ENCODE peak calls at places on chromosomes 3 and 15, in seven cellular contexts. W, N, Y, S, Z, B and J are unnamed samples.

GRCh38 chr3:147392083-147392916 is 14.0 kb downstream of the ZIC4 start:
- DNase-seq in W (no peak), N (no peak), Y (no peak), S (no peak), Z (no peak), B (no peak), J (no peak)

GRCh38 chr3:130073582-130073981 is 8.0 kb upstream of the ALG1L2 start:
- DNase-seq in W (no peak), N (no peak), Y (no peak), S (no peak), Z (no peak), B (no peak), J (no peak)

GRCh38 chr3:189718215-189718614 is 87.0 kb downstream of the TP63 start:
- DNase-seq in W (no peak), N (no peak), Y (no peak), S (no peak), Z (no peak), B (no peak), J (no peak)

GRCh38 chr3:192408721-192409151 is 318.6 kb downstream of the FGF12 start:
- DNase-seq in W (no peak), N (no peak), Y (no peak), S (no peak), Z (no peak), B (peak), J (no peak)

GRCh38 chr3:150746791-150747590 is 16.0 kb downstream of the SIAH2 start:
- DNase-seq in W (no peak), N (no peak), Y (no peak), S (no peak), Z (no peak), B (no peak), J (no peak)

GRCh38 chr3:98733055-98733777 is 29.9 kb upstream of the ST3GAL6 start:
- DNase-seq in W (no peak), N (no peak), Y (peak), S (peak), Z (no peak), B (peak), J (no peak)

GRCh38 chr15:64905119-64905831 is 6.4 kb upstream of the ANKDD1A start:
- DNase-seq in W (peak), N (peak), Y (peak), S (peak), Z (peak), B (no peak), J (no peak)

GRCh38 chr3:178352300-178353021 is 183.8 kb upstream of the KCNMB2 start:
- DNase-seq in W (no peak), N (peak), Y (peak), S (no peak), Z (no peak), B (no peak), J (peak)

GRCh38 chr15:40358492-40359353 is 704 bp downstream of the DISP2 start:
- DNase-seq in W (peak), N (no peak), Y (peak), S (peak), Z (no peak), B (no peak), J (no peak)

GRCh38 chr3:168269019-168269418 is 173.3 kb upstream of the GOLIM4 start:
- DNase-seq in W (no peak), N (no peak), Y (no peak), S (no peak), Z (no peak), B (no peak), J (no peak)

GRCh38 chr15:100765458-100766224 is 114.0 kb upstream of the ALDH1A3 start:
- DNase-seq in W (no peak), N (no peak), Y (no peak), S (no peak), Z (no peak), B (no peak), J (no peak)

GRCh38 chr15:31128919-31129768 is 27.6 kb upstream of the TRPM1 start:
- DNase-seq in W (peak), N (peak), Y (peak), S (peak), Z (peak), B (peak), J (no peak)

GRCh38 chr15:91021516-91022074 is 799 bp downstream of the VPS33B start:
- DNase-seq in W (no peak), N (peak), Y (no peak), S (no peak), Z (no peak), B (no peak), J (no peak)

GRCh38 chr3:158261371-158261991 is 151.6 kb downstream of the RSRC1 start:
- DNase-seq in W (no peak), N (no peak), Y (no peak), S (no peak), Z (no peak), B (no peak), J (no peak)

GRCh38 chr3:181103605-181104004 is 114.1 kb upstream of the DNAJC19 start:
- DNase-seq in W (no peak), N (no peak), Y (peak), S (no peak), Z (no peak), B (peak), J (no peak)

GRCh38 chr15:71465109-71465508 is 345.2 kb upstream of the NR2E3 start:
- DNase-seq in W (no peak), N (no peak), Y (no peak), S (no peak), Z (no peak), B (no peak), J (no peak)

GRCh38 chr15:56047354-56047753 is 53.9 kb upstream of the NEDD4 start:
- DNase-seq in W (no peak), N (peak), Y (no peak), S (no peak), Z (no peak), B (no peak), J (peak)

GRCh38 chr3:75101329-75102147 is 487.1 kb upstream of the CNTN3 start:
- DNase-seq in W (no peak), N (no peak), Y (no peak), S (no peak), Z (no peak), B (no peak), J (no peak)

GRCh38 chr3:46498916-46499519 is 1.2 kb downstream of the RTP3 start:
- DNase-seq in W (no peak), N (no peak), Y (no peak), S (no peak), Z (no peak), B (no peak), J (no peak)

GRCh38 chr3:100893590-100893989 is 99.6 kb downstream of the ABI3BP start:
- DNase-seq in W (no peak), N (no peak), Y (peak), S (no peak), Z (no peak), B (no peak), J (no peak)

GRCh38 chr3:45790611-45791010 is 5.7 kb downstream of the SLC6A20 start:
- DNase-seq in W (no peak), N (no peak), Y (no peak), S (no peak), Z (no peak), B (no peak), J (no peak)

GRCh38 chr15:88644741-88645140 is 5.9 kb downstream of the ISG20 start:
- DNase-seq in W (no peak), N (no peak), Y (no peak), S (no peak), Z (no peak), B (no peak), J (no peak)

GRCh38 chr15:42576040-42576594 is 711 bp downstream of the STARD9 start:
- DNase-seq in W (no peak), N (no peak), Y (no peak), S (no peak), Z (no peak), B (no peak), J (no peak)

GRCh38 chr3:135416182-135416581 is 549.3 kb upstream of the PPP2R3A start:
- DNase-seq in W (no peak), N (no peak), Y (no peak), S (no peak), Z (no peak), B (no peak), J (no peak)